ENCODE peak calls at places on chromosomes 2 and 18, in nine cellular contexts. K is HCT116; U is caudate nucleus; B is D341Med; R is epithelial cell of esophagus; F is T-helper 2 cell; C is stimulated activated CD4-positive, alpha-beta T cell treated with anti-CD3 and anti-CD28 coated beads, Interleukin-15, amount 100 ng/mL, for 48 hours; W is tibial artery; I is head of caudate nucleus. G is an unnamed sample.

GRCh38 chr18:70671889-70672551 is 383.2 kb downstream of the SOCS6 start:
- DNase-seq in C (no peak), W (no peak), I (no peak), F (no peak), U (no peak), B (peak; percentile 72), R (no peak), K (no peak), G (no peak)

GRCh38 chr2:74532222-74532621 is 2.5 kb downstream of the HTRA2 start:
- DNase-seq in K (no peak), W (no peak), R (peak; percentile 70), B (no peak), U (no peak), I (no peak), F (peak; percentile 11), C (no peak), G (no peak)

GRCh38 chr2:129880971-129881370 is 98.5 kb upstream of the RAB6C start:
- DNase-seq in I (no peak), B (no peak), K (no peak), R (no peak), W (no peak), F (no peak), U (no peak), C (no peak), G (no peak)

GRCh38 chr2:10347559-10347941 is 44.8 kb downstream of the HPCAL1 start:
- DNase-seq in W (no peak), I (no peak), K (no peak), C (no peak), F (no peak), B (no peak), R (no peak), U (no peak), G (no peak)

GRCh38 chr2:239235311-239235710 is 165.5 kb downstream of the HDAC4 start:
- DNase-seq in B (no peak), F (no peak), I (no peak), W (no peak), U (no peak), K (no peak), R (no peak), C (no peak), G (no peak)

GRCh38 chr2:177245010-177245422 is 19.5 kb downstream of the NFE2L2 start:
- DNase-seq in C (no peak), U (no peak), W (no peak), K (peak; percentile 64), B (no peak), R (peak; percentile 43), F (no peak), I (no peak), G (peak; percentile 88)

GRCh38 chr2:111168528-111168929 is 47.8 kb downstream of the BCL2L11 start:
- DNase-seq in U (no peak), R (peak; percentile 87), W (no peak), B (no peak), I (peak; percentile 57), F (no peak), K (peak; percentile 48), C (peak; percentile 66), G (peak; percentile 21)

GRCh38 chr2:227805578-227805977 is 8.1 kb upstream of the CCL20 start:
- DNase-seq in I (no peak), C (peak; percentile 10), K (no peak), B (no peak), F (peak; percentile 71), W (no peak), U (no peak), R (no peak), G (no peak)

GRCh38 chr2:138421315-138421970 is 80.1 kb upstream of the SPOPL start:
- DNase-seq in U (no peak), R (peak; percentile 88), F (no peak), W (no peak), K (peak; percentile 64), I (no peak), C (no peak), B (no peak), G (peak; percentile 18)

GRCh38 chr2:175169191-175169590 is 1.2 kb upstream of the ATF2 start:
- DNase-seq in F (no peak), I (no peak), B (no peak), W (no peak), C (no peak), K (no peak), R (no peak), U (no peak), G (no peak)

GRCh38 chr2:10309286-10309685 is 6.6 kb downstream of the HPCAL1 start:
- DNase-seq in C (no peak), I (no peak), R (no peak), K (no peak), B (no peak), W (no peak), U (no peak), F (no peak), G (no peak)

GRCh38 chr18:36729197-36729596 is 99.6 kb downstream of the TPGS2 start:
- DNase-seq in B (no peak), U (no peak), C (no peak), K (no peak), W (no peak), R (no peak), F (no peak), I (no peak), G (no peak)

GRCh38 chr2:67650292-67651133 is 253.4 kb downstream of the ETAA1 start:
- DNase-seq in W (peak; percentile 91), C (no peak), B (no peak), I (peak; percentile 23), F (no peak), U (no peak), R (peak; percentile 91), K (peak; percentile 6), G (peak; percentile 64)

GRCh38 chr2:10966056-10966455 is 54.3 kb downstream of the KCNF1 start:
- DNase-seq in R (no peak), K (no peak), I (no peak), C (no peak), B (no peak), F (no peak), W (no peak), U (no peak), G (no peak)

GRCh38 chr2:229835601-229836283 is 86.1 kb downstream of the TRIP12 start:
- DNase-seq in U (no peak), K (no peak), F (peak; percentile 35), C (no peak), B (no peak), I (no peak), R (peak; percentile 39), W (no peak), G (no peak)

GRCh38 chr2:159863761-159864160 is 65.8 kb upstream of the CD302 start:
- DNase-seq in U (no peak), F (no peak), C (no peak), W (no peak), R (peak; percentile 11), B (no peak), I (no peak), K (no peak), G (no peak)

GRCh38 chr2:31140151-31140550 is 1.9 kb upstream of the GALNT14 start:
- DNase-seq in C (no peak), U (no peak), K (no peak), F (no peak), B (no peak), I (no peak), W (no peak), R (no peak), G (no peak)

GRCh38 chr2:102603904-102604303 is 15.4 kb upstream of the SLC9A2 start:
- DNase-seq in R (peak; percentile 86), F (no peak), I (no peak), B (no peak), W (no peak), K (no peak), U (no peak), C (no peak), G (no peak)

GRCh38 chr2:62266433-62267038 is 70.6 kb downstream of the B3GNT2 start:
- DNase-seq in C (no peak), B (no peak), W (no peak), U (no peak), K (no peak), I (no peak), R (peak; percentile 26), F (no peak), G (peak; percentile 51)

GRCh38 chr2:129812071-129812470 is 167.4 kb upstream of the RAB6C start:
- DNase-seq in K (no peak), I (no peak), B (no peak), R (no peak), U (no peak), W (no peak), F (no peak), C (no peak), G (no peak)

GRCh38 chr2:47641366-47641765 is 141.6 kb upstream of the MSH6 start:
- DNase-seq in R (no peak), I (no peak), K (no peak), C (no peak), U (no peak), W (no peak), B (no peak), F (no peak), G (no peak)

GRCh38 chr2:17599617-17600016 is 59.1 kb downstream of the VSNL1 start:
- DNase-seq in U (no peak), B (no peak), I (no peak), C (no peak), F (no peak), W (no peak), R (peak; percentile 70), K (peak; percentile 31), G (no peak)

GRCh38 chr2:17589406-17590035 is 49.0 kb downstream of the VSNL1 start:
- DNase-seq in R (peak; percentile 99), U (no peak), K (no peak), F (no peak), B (no peak), W (no peak), C (no peak), I (no peak), G (no peak)

GRCh38 chr2:8539743-8540551 is 141.9 kb upstream of the ID2 start:
- DNase-seq in C (no peak), U (no peak), I (no peak), F (no peak), K (no peak), W (peak; percentile 69), B (no peak), R (peak; percentile 52), G (no peak)

GRCh38 chr2:48433682-48434081 is 96.3 kb upstream of the STON1 start:
- DNase-seq in B (no peak), C (no peak), R (no peak), I (no peak), U (no peak), F (no peak), W (no peak), K (no peak), G (no peak)

GRCh38 chr2:78304678-78305077 is 720.8 kb upstream of the REG3G start:
- DNase-seq in B (no peak), R (no peak), W (no peak), F (no peak), C (no peak), I (no peak), K (no peak), U (no peak), G (no peak)

GRCh38 chr2:236673126-236673822 is 103.6 kb downstream of the ACKR3 start:
- DNase-seq in I (no peak), R (no peak), U (no peak), B (no peak), K (no peak), F (no peak), W (peak; percentile 51), C (no peak), G (no peak)

GRCh38 chr2:218754781-218755180 is 27.2 kb upstream of the CYP27A1 start:
- DNase-seq in K (no peak), F (no peak), B (no peak), C (no peak), U (no peak), I (no peak), W (no peak), R (no peak), G (no peak)

GRCh38 chr2:10360460-10361219 is 57.9 kb downstream of the HPCAL1 start:
- DNase-seq in U (no peak), K (no peak), F (no peak), W (no peak), B (no peak), C (no peak), I (no peak), R (no peak), G (no peak)

GRCh38 chr18:2002604-2003003 is 568.7 kb downstream of the METTL4 start:
- DNase-seq in B (no peak), K (no peak), F (no peak), C (no peak), I (no peak), U (no peak), W (no peak), R (no peak), G (no peak)

GRCh38 chr2:217075225-217075802 is 215.4 kb upstream of the TNP1 start:
- DNase-seq in I (no peak), W (peak; percentile 88), C (no peak), R (peak; percentile 7), F (no peak), U (no peak), B (no peak), K (no peak), G (no peak)

G was measured in GM04503.